ENCODE peak calls at places on chromosomes 5 and 9, in eight cellular contexts. One of them, this sample, is unnamed.

GRCh38 chr5:123116063-123116462 is 27.0 kb downstream of the PRDM6 start:
- DNase-seq in GM23338: no peak
- DNase-seq in neural progenitor cell: no peak
- DNase-seq in HCT116: no peak
- DNase-seq in DND-41: no peak
- DNase-seq in PC-3: no peak
- DNase-seq in H1: no peak
- DNase-seq in GM23248: peak; percentile 78
- DNase-seq in this sample: no peak

GRCh38 chr5:135333737-135334515 is 65.1 kb downstream of the MACROH2A1 start:
- DNase-seq in GM23338: no peak
- DNase-seq in neural progenitor cell: no peak
- DNase-seq in HCT116: no peak
- DNase-seq in DND-41: no peak
- DNase-seq in PC-3: no peak
- DNase-seq in H1: no peak
- DNase-seq in GM23248: peak; percentile 51
- DNase-seq in this sample: no peak

GRCh38 chr5:4579679-4580078 is 560.5 kb upstream of the ADAMTS16 start:
- DNase-seq in GM23338: peak; percentile 20
- DNase-seq in neural progenitor cell: no peak
- DNase-seq in HCT116: no peak
- DNase-seq in DND-41: no peak
- DNase-seq in PC-3: no peak
- DNase-seq in H1: no peak
- DNase-seq in GM23248: no peak
- DNase-seq in this sample: no peak

GRCh38 chr5:109987355-109987754 is 297.6 kb downstream of the MAN2A1 start:
- DNase-seq in GM23338: no peak
- DNase-seq in neural progenitor cell: no peak
- DNase-seq in HCT116: no peak
- DNase-seq in DND-41: no peak
- DNase-seq in PC-3: no peak
- DNase-seq in H1: no peak
- DNase-seq in GM23248: peak; percentile 20
- DNase-seq in this sample: no peak

GRCh38 chr5:77398458-77398857 is 93.7 kb downstream of the WDR41 start:
- DNase-seq in GM23338: no peak
- DNase-seq in neural progenitor cell: no peak
- DNase-seq in HCT116: no peak
- DNase-seq in DND-41: no peak
- DNase-seq in PC-3: no peak
- DNase-seq in H1: no peak
- DNase-seq in GM23248: no peak
- DNase-seq in this sample: no peak

GRCh38 chr9:93815135-93815534 is 140.0 kb downstream of the BARX1 start:
- DNase-seq in GM23338: no peak
- DNase-seq in neural progenitor cell: no peak
- DNase-seq in HCT116: no peak
- DNase-seq in DND-41: no peak
- DNase-seq in PC-3: no peak
- DNase-seq in H1: no peak
- DNase-seq in GM23248: no peak
- DNase-seq in this sample: no peak

GRCh38 chr5:10423009-10423408 is 18.7 kb upstream of the ROPN1L start:
- DNase-seq in GM23338: peak; percentile 18
- DNase-seq in neural progenitor cell: no peak
- DNase-seq in HCT116: no peak
- DNase-seq in DND-41: no peak
- DNase-seq in PC-3: no peak
- DNase-seq in H1: no peak
- DNase-seq in GM23248: no peak
- DNase-seq in this sample: no peak

GRCh38 chr5:135483254-135483653 is 31.1 kb upstream of the TIFAB start:
- DNase-seq in GM23338: no peak
- DNase-seq in neural progenitor cell: no peak
- DNase-seq in HCT116: no peak
- DNase-seq in DND-41: no peak
- DNase-seq in PC-3: no peak
- DNase-seq in H1: no peak
- DNase-seq in GM23248: no peak
- DNase-seq in this sample: no peak

GRCh38 chr9:130630091-130630450 is 34.3 kb upstream of the PRDM12 start:
- DNase-seq in GM23338: no peak
- DNase-seq in neural progenitor cell: no peak
- DNase-seq in HCT116: no peak
- DNase-seq in DND-41: no peak
- DNase-seq in PC-3: no peak
- DNase-seq in H1: no peak
- DNase-seq in GM23248: no peak
- DNase-seq in this sample: no peak

GRCh38 chr5:178417391-178417811 is 172.8 kb downstream of the COL23A1 start:
- DNase-seq in GM23338: peak; percentile 44
- DNase-seq in neural progenitor cell: no peak
- DNase-seq in HCT116: no peak
- DNase-seq in DND-41: no peak
- DNase-seq in PC-3: no peak
- DNase-seq in H1: no peak
- DNase-seq in GM23248: no peak
- DNase-seq in this sample: no peak

GRCh38 chr5:61245486-61245885 is 83.2 kb upstream of the SMIM15 start:
- DNase-seq in GM23338: no peak
- DNase-seq in neural progenitor cell: no peak
- DNase-seq in HCT116: no peak
- DNase-seq in DND-41: no peak
- DNase-seq in PC-3: no peak
- DNase-seq in H1: no peak
- DNase-seq in GM23248: peak; percentile 27
- DNase-seq in this sample: no peak

GRCh38 chr5:127386557-127386956 is 96.0 kb downstream of the MEGF10 start:
- DNase-seq in GM23338: no peak
- DNase-seq in neural progenitor cell: no peak
- DNase-seq in HCT116: no peak
- DNase-seq in DND-41: no peak
- DNase-seq in PC-3: peak; percentile 7
- DNase-seq in H1: no peak
- DNase-seq in GM23248: peak; percentile 54
- DNase-seq in this sample: no peak

GRCh38 chr9:34372598-34373011 is 4.1 kb downstream of the MYORG start:
- DNase-seq in GM23338: peak; percentile 85
- DNase-seq in neural progenitor cell: no peak
- DNase-seq in HCT116: no peak
- DNase-seq in DND-41: no peak
- DNase-seq in PC-3: no peak
- DNase-seq in H1: no peak
- DNase-seq in GM23248: no peak
- DNase-seq in this sample: no peak

GRCh38 chr5:171562822-171563221 is 143.4 kb downstream of the FGF18 start:
- DNase-seq in GM23338: no peak
- DNase-seq in neural progenitor cell: no peak
- DNase-seq in HCT116: no peak
- DNase-seq in DND-41: no peak
- DNase-seq in PC-3: no peak
- DNase-seq in H1: no peak
- DNase-seq in GM23248: no peak
- DNase-seq in this sample: no peak

GRCh38 chr5:133827001-133827400 is 141.4 kb downstream of the C5orf15 start:
- DNase-seq in GM23338: no peak
- DNase-seq in neural progenitor cell: no peak
- DNase-seq in HCT116: no peak
- DNase-seq in DND-41: no peak
- DNase-seq in PC-3: no peak
- DNase-seq in H1: no peak
- DNase-seq in GM23248: no peak
- DNase-seq in this sample: no peak

GRCh38 chr9:6997330-6997729 is 239.6 kb downstream of the KDM4C start:
- DNase-seq in GM23338: no peak
- DNase-seq in neural progenitor cell: no peak
- DNase-seq in HCT116: no peak
- DNase-seq in DND-41: no peak
- DNase-seq in PC-3: no peak
- DNase-seq in H1: no peak
- DNase-seq in GM23248: peak; percentile 61
- DNase-seq in this sample: no peak

GRCh38 chr5:36607838-36608783 is 1.7 kb downstream of the SLC1A3 start:
- DNase-seq in GM23338: no peak
- DNase-seq in neural progenitor cell: no peak
- DNase-seq in HCT116: no peak
- DNase-seq in DND-41: no peak
- DNase-seq in PC-3: peak; percentile 61
- DNase-seq in H1: no peak
- DNase-seq in GM23248: peak; percentile 68
- DNase-seq in this sample: peak; percentile 80

GRCh38 chr9:136944094-136944518 is 432 bp downstream of the FBXW5 start:
- DNase-seq in GM23338: no peak
- DNase-seq in neural progenitor cell: no peak
- DNase-seq in HCT116: no peak
- DNase-seq in DND-41: no peak
- DNase-seq in PC-3: peak; percentile 31
- DNase-seq in H1: no peak
- DNase-seq in GM23248: peak; percentile 86
- DNase-seq in this sample: no peak

GRCh38 chr9:105921057-105921721 is 226.8 kb downstream of the TMEM38B start:
- DNase-seq in GM23338: no peak
- DNase-seq in neural progenitor cell: no peak
- DNase-seq in HCT116: no peak
- DNase-seq in DND-41: no peak
- DNase-seq in PC-3: no peak
- DNase-seq in H1: no peak
- DNase-seq in GM23248: no peak
- DNase-seq in this sample: no peak

GRCh38 chr5:114055810-114056476 is 305.9 kb upstream of the KCNN2 start:
- DNase-seq in GM23338: peak; percentile 67
- DNase-seq in neural progenitor cell: peak; percentile 56
- DNase-seq in HCT116: no peak
- DNase-seq in DND-41: no peak
- DNase-seq in PC-3: no peak
- DNase-seq in H1: no peak
- DNase-seq in GM23248: no peak
- DNase-seq in this sample: no peak

GRCh38 chr5:94471496-94471895 is 146.9 kb downstream of the KIAA0825 start:
- DNase-seq in GM23338: no peak
- DNase-seq in neural progenitor cell: no peak
- DNase-seq in HCT116: no peak
- DNase-seq in DND-41: no peak
- DNase-seq in PC-3: no peak
- DNase-seq in H1: no peak
- DNase-seq in GM23248: peak; percentile 63
- DNase-seq in this sample: no peak

GRCh38 chr5:35671516-35671915 is 53.9 kb downstream of the SPEF2 start:
- DNase-seq in GM23338: no peak
- DNase-seq in neural progenitor cell: no peak
- DNase-seq in HCT116: no peak
- DNase-seq in DND-41: no peak
- DNase-seq in PC-3: no peak
- DNase-seq in H1: no peak
- DNase-seq in GM23248: no peak
- DNase-seq in this sample: no peak

GRCh38 chr5:160293901-160294561 is 18.3 kb downstream of the CCNJL start:
- DNase-seq in GM23338: peak; percentile 83
- DNase-seq in neural progenitor cell: peak; percentile 32
- DNase-seq in HCT116: no peak
- DNase-seq in DND-41: no peak
- DNase-seq in PC-3: no peak
- DNase-seq in H1: no peak
- DNase-seq in GM23248: no peak
- DNase-seq in this sample: no peak

GRCh38 chr5:1118738-1119137 is 6.9 kb upstream of the SLC12A7 start:
- DNase-seq in GM23338: no peak
- DNase-seq in neural progenitor cell: no peak
- DNase-seq in HCT116: no peak
- DNase-seq in DND-41: peak; percentile 43
- DNase-seq in PC-3: no peak
- DNase-seq in H1: no peak
- DNase-seq in GM23248: no peak
- DNase-seq in this sample: no peak
- TF ChIP-seq EZH2 in GM23338: no peak
- TF ChIP-seq EZH2 in neural progenitor cell: no peak
- TF ChIP-seq EZH2 in HCT116: no peak
- TF ChIP-seq EZH2 in DND-41: no peak
- TF ChIP-seq EZH2 in PC-3: no peak
- TF ChIP-seq EZH2 in H1: no peak
- TF ChIP-seq EZH2 in GM23248: no peak
- TF ChIP-seq EZH2 in this sample: no peak

GRCh38 chr9:128247191-128247803 is 28.5 kb downstream of the GOLGA2 start:
- DNase-seq in GM23338: no peak
- DNase-seq in neural progenitor cell: no peak
- DNase-seq in HCT116: no peak
- DNase-seq in DND-41: no peak
- DNase-seq in PC-3: no peak
- DNase-seq in H1: no peak
- DNase-seq in GM23248: no peak
- DNase-seq in this sample: no peak
- H3K4me1 ChIP-seq in GM23338: peaks cover 26% of the 10 kb centered on the region
- H3K4me1 ChIP-seq in neural progenitor cell: peaks cover 15% of the 10 kb centered on the region
- H3K4me1 ChIP-seq in HCT116: peaks cover 20% of the 10 kb centered on the region
- H3K4me1 ChIP-seq in DND-41: no peaks in the 10 kb centered on the region
- H3K4me1 ChIP-seq in PC-3: no peaks in the 10 kb centered on the region
- H3K4me1 ChIP-seq in H1: peaks cover 7% of the 10 kb centered on the region
- H3K4me1 ChIP-seq in GM23248: peaks cover 32% of the 10 kb centered on the region
- H3K4me1 ChIP-seq in this sample: no peaks in the 10 kb centered on the region

GRCh38 chr5:141419074-141419880 is 1.6 kb upstream of the PCDHGA11 start:
- DNase-seq in GM23338: no peak
- DNase-seq in neural progenitor cell: no peak
- DNase-seq in HCT116: no peak
- DNase-seq in DND-41: no peak
- DNase-seq in PC-3: no peak
- DNase-seq in H1: no peak
- DNase-seq in GM23248: no peak
- DNase-seq in this sample: no peak
- H3K4me3 ChIP-seq in GM23338: no peak overlapping the region
- H3K4me3 ChIP-seq in neural progenitor cell: no peak overlapping the region
- H3K4me3 ChIP-seq in HCT116: no peak overlapping the region
- H3K4me3 ChIP-seq in DND-41: no peak overlapping the region
- H3K4me3 ChIP-seq in PC-3: no peak overlapping the region
- H3K4me3 ChIP-seq in H1: no peak overlapping the region
- H3K4me3 ChIP-seq in GM23248: no peak overlapping the region
- H3K4me3 ChIP-seq in this sample: no peak overlapping the region

GRCh38 chr9:126620478-126620877 is 6.8 kb downstream of the LMX1B start:
- DNase-seq in GM23338: no peak
- DNase-seq in neural progenitor cell: no peak
- DNase-seq in HCT116: no peak
- DNase-seq in DND-41: no peak
- DNase-seq in PC-3: no peak
- DNase-seq in H1: no peak
- DNase-seq in GM23248: no peak
- DNase-seq in this sample: no peak

GRCh38 chr9:126621056-126621918 is 7.6 kb downstream of the LMX1B start:
- DNase-seq in GM23338: peak; percentile 42
- DNase-seq in neural progenitor cell: no peak
- DNase-seq in HCT116: no peak
- DNase-seq in DND-41: no peak
- DNase-seq in PC-3: no peak
- DNase-seq in H1: no peak
- DNase-seq in GM23248: no peak
- DNase-seq in this sample: no peak

GRCh38 chr9:126623314-126623666 is 9.6 kb downstream of the LMX1B start:
- DNase-seq in GM23338: peak; percentile 47
- DNase-seq in neural progenitor cell: no peak
- DNase-seq in HCT116: no peak
- DNase-seq in DND-41: no peak
- DNase-seq in PC-3: no peak
- DNase-seq in H1: no peak
- DNase-seq in GM23248: no peak
- DNase-seq in this sample: no peak

GRCh38 chr9:126622872-126623271 is 9.1 kb downstream of the LMX1B start:
- DNase-seq in GM23338: no peak
- DNase-seq in neural progenitor cell: no peak
- DNase-seq in HCT116: no peak
- DNase-seq in DND-41: no peak
- DNase-seq in PC-3: no peak
- DNase-seq in H1: no peak
- DNase-seq in GM23248: no peak
- DNase-seq in this sample: no peak

GRCh38 chr9:126621919-126622735 is 8.4 kb downstream of the LMX1B start:
- DNase-seq in GM23338: peak; percentile 60
- DNase-seq in neural progenitor cell: no peak
- DNase-seq in HCT116: no peak
- DNase-seq in DND-41: no peak
- DNase-seq in PC-3: no peak
- DNase-seq in H1: no peak
- DNase-seq in GM23248: no peak
- DNase-seq in this sample: no peak
- TF ChIP-seq EZH2 in GM23338: peak; percentile 66
- TF ChIP-seq EZH2 in neural progenitor cell: no peak
- TF ChIP-seq EZH2 in HCT116: no peak
- TF ChIP-seq EZH2 in DND-41: no peak
- TF ChIP-seq EZH2 in PC-3: no peak
- TF ChIP-seq EZH2 in H1: peak; percentile 69
- TF ChIP-seq EZH2 in GM23248: no peak
- TF ChIP-seq EZH2 in this sample: no peak